ENCODE peak calls at places on chromosomes 13 and 19, in eight cellular contexts. B is Peyer's patch, O is H9, M is tibial nerve, T is tibial artery, W is trophoblast cell, L is IMR-90, Y is testis. S is an unnamed sample. For H3K9me3, the result is how much of the 10 kb centered on the place peaks cover.

GRCh38 chr13:40149611-40150283 is 494.3 kb downstream of the COG6 start:
- DNase-seq in Y (no peak), M (peak), W (no peak), O (no peak), B (no peak), L (peak), T (peak), S (peak)

GRCh38 chr19:19239675-19240074 is 27.9 kb downstream of the NCAN start:
- DNase-seq in B (no peak), T (no peak), Y (no peak), L (no peak), W (no peak), O (no peak), M (no peak), S (no peak)

GRCh38 chr13:83905641-83906040 is 23.4 kb upstream of the SLITRK1 start:
- DNase-seq in O (no peak), L (no peak), Y (no peak), W (no peak), T (no peak), B (no peak), M (no peak), S (no peak)

GRCh38 chr13:51325837-51326236 is 13.7 kb upstream of the SERPINE3 start:
- DNase-seq in O (no peak), B (no peak), L (no peak), W (no peak), T (no peak), M (no peak), Y (no peak), S (no peak)

GRCh38 chr19:7986321-7987083 is 18.9 kb downstream of the ELAVL1 start:
- DNase-seq in M (no peak), L (peak), B (no peak), W (no peak), T (no peak), O (no peak), Y (no peak), S (no peak)

GRCh38 chr13:46339035-46339666 is 47.9 kb downstream of the RUBCNL start:
- DNase-seq in Y (peak), T (no peak), B (peak), L (peak), W (peak), M (peak), O (no peak), S (peak)

GRCh38 chr13:99821741-99822140 is 149.8 kb downstream of the ZIC5 start:
- DNase-seq in T (no peak), O (no peak), L (no peak), M (no peak), W (no peak), Y (no peak), B (no peak), S (no peak)

GRCh38 chr19:2273356-2274184 is 8.4 kb downstream of the PEAK3 start:
- DNase-seq in B (peak), Y (peak), O (peak), L (peak), W (peak), T (peak), M (peak), S (peak)

GRCh38 chr13:46031581-46032263 is 20.8 kb downstream of the ZC3H13 start:
- DNase-seq in O (no peak), M (no peak), T (no peak), B (no peak), Y (no peak), L (peak), W (no peak), S (no peak)

GRCh38 chr13:58452123-58452623 is 820.6 kb downstream of the PCDH17 start:
- DNase-seq in O (no peak), M (no peak), L (no peak), B (no peak), W (peak), Y (no peak), T (no peak), S (no peak)

GRCh38 chr19:3868770-3869456 is at the start of gene ZFR2:
- DNase-seq in W (no peak), T (no peak), M (no peak), Y (peak), O (peak), L (no peak), B (no peak), S (no peak)

GRCh38 chr19:42412661-42413076 is 14.5 kb downstream of the LIPE start:
- DNase-seq in M (no peak), O (no peak), W (no peak), L (no peak), T (no peak), B (no peak), Y (no peak), S (no peak)

GRCh38 chr13:113861433-113862030 is 2.3 kb downstream of the GAS6 start:
- DNase-seq in T (peak), W (no peak), O (peak), L (no peak), M (no peak), Y (peak), B (no peak), S (no peak)

GRCh38 chr13:31225180-31225579 is 25.4 kb downstream of the B3GLCT start:
- DNase-seq in T (no peak), W (no peak), Y (no peak), L (no peak), M (no peak), O (no peak), B (no peak), S (no peak)

GRCh38 chr13:100627142-100627541 is 38.6 kb upstream of the GGACT start:
- DNase-seq in W (no peak), O (no peak), T (no peak), L (no peak), B (no peak), M (no peak), Y (no peak), S (no peak)

GRCh38 chr13:106491928-106492327 is 43.5 kb downstream of the EFNB2 start:
- DNase-seq in M (no peak), Y (peak), B (no peak), L (no peak), T (no peak), W (no peak), O (no peak), S (no peak)

GRCh38 chr13:74226791-74227475 is 92.7 kb upstream of the KLF12 start:
- DNase-seq in O (no peak), Y (no peak), B (no peak), W (no peak), L (peak), M (no peak), T (no peak), S (no peak)

GRCh38 chr19:2675892-2676291 is 26.6 kb downstream of the GNG7 start:
- DNase-seq in O (no peak), T (no peak), W (no peak), B (no peak), L (no peak), M (no peak), Y (no peak), S (no peak)

GRCh38 chr13:32811297-32811800 is 204.9 kb upstream of the KL start:
- DNase-seq in B (no peak), M (no peak), L (no peak), O (no peak), Y (no peak), T (no peak), W (no peak), S (no peak)

GRCh38 chr19:45217193-45217956 is 27.8 kb downstream of the EXOC3L2 start:
- DNase-seq in M (no peak), L (no peak), O (no peak), B (no peak), W (no peak), Y (no peak), T (no peak), S (no peak)

GRCh38 chr19:48868196-48868886 is at the start of gene PLEKHA4:
- DNase-seq in O (peak), M (peak), B (peak), Y (peak), L (peak), W (no peak), T (peak), S (peak)

GRCh38 chr13:114077938-114078335 is 54.5 kb downstream of the RASA3 start:
- DNase-seq in O (no peak), B (peak), M (no peak), T (peak), W (no peak), Y (no peak), L (peak), S (no peak)

GRCh38 chr19:46745521-46746280 is at the start of gene FKRP:
- DNase-seq in O (no peak), M (no peak), Y (no peak), T (no peak), B (no peak), L (no peak), W (no peak), S (no peak)

GRCh38 chr13:33289966-33290365 is 4.4 kb upstream of the STARD13 start:
- DNase-seq in W (peak), B (no peak), O (no peak), L (peak), Y (no peak), M (no peak), T (no peak), S (no peak)

GRCh38 chr13:27408074-27408473 is 16.3 kb upstream of the GTF3A start:
- DNase-seq in W (no peak), O (no peak), L (no peak), M (no peak), B (no peak), Y (no peak), T (no peak), S (no peak)

GRCh38 chr19:2332341-2333026 is 4.0 kb downstream of the SPPL2B start:
- DNase-seq in L (no peak), O (no peak), T (no peak), B (peak), Y (no peak), M (no peak), W (no peak), S (peak)

GRCh38 chr13:40379186-40379585 is 287.3 kb downstream of the FOXO1 start:
- DNase-seq in M (no peak), Y (no peak), W (no peak), L (no peak), T (no peak), O (no peak), B (no peak), S (no peak)

GRCh38 chr19:6039541-6040225 is 61.7 kb upstream of the RANBP3 start:
- DNase-seq in B (peak), T (peak), L (no peak), W (no peak), O (no peak), M (no peak), Y (peak), S (peak)

DNA sequence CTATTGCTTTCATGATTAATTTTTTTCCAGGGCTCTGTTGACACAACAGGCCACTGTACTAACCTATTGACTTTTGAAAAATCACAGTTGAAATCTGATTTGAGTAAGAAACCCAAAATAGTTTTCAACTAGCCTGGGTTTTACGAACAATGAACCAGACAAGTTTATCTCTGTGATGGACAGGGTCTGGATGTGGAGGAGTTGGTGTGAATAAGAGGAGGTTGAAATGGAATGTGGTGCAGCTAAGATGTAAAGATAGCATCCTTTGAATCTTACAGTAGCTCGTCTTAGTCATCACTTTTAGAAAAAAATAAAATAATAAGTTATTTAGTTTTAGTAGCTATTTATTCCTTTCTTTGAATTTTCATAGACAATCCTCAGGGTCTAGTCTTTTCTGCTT is 8.3 kb upstream of the OXGR1 start:
- DNase-seq in T (no peak), O (no peak), B (no peak), M (no peak), Y (no peak), L (no peak), W (no peak), S (no peak)
- H3K9me3 ChIP-seq in T (under half), O (under half), B (under half), M (under half), Y (under half), L (under half), W (under half), S (under half)

GRCh38 chr19:24003537-24003936 is 83.5 kb upstream of the ZNF254 start:
- DNase-seq in B (no peak), T (no peak), Y (no peak), O (no peak), L (no peak), W (no peak), M (no peak), S (no peak)
- H3K9me3 ChIP-seq in B (under half), T (under half), Y (under half), O (half or more), L (under half), W (under half), M (under half), S (under half)

DNA sequence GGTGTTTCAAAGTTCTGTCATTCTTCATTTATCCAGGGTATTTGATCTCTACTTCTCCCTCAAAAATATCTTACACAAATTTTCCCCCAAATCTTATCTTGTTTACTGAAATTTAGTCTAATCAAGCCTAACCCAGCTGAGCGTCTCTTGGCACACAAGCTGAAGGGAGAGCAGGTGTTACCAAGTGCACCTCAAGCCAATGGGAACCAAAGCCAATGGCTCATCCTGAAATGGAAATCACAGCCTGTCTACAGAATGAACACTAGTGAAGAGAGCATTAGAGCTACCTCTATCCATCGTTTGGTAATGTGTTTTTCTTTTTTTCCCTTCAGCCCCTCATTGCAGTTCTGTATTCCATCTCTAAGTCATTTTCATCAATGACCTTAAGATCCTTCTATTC is 1350.8 kb downstream of the OLFM4 start:
- DNase-seq in B (no peak), O (no peak), T (no peak), W (no peak), L (no peak), M (no peak), Y (no peak), S (no peak)
- H3K9me3 ChIP-seq in B (under half), O (under half), T (under half), W (under half), L (under half), M (under half), Y (under half), S (under half)

DNA sequence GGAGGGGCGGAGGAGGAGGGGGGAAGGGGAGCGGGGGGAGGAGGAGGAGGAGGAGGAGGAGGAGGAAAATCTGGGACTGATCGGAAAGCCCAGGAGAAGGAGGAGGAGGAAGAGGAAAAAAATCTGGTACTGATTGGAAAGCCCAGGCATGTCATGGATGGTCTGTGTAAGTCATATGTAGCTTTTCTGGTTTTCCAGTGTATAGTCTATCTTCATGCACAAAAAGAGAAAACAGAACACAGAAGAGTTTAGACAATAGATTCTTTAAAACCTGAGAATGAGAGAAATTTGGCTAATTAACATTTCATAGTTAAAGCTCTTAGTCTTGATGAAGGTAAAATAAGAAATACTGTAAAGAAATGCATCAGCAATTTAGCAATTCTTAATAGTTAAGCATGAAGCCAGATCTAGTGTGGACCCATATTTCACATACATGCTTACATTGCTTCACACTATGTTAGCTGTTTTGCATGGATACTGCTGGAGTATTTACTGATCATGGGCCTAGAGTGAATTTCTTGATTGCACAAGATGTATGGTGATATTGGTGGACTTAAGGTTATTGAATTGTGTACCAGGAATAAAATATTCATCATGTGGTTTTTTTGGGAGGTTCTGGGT is 41.5 kb downstream of the SUCLA2 start:
- DNase-seq in O (no peak), W (no peak), Y (no peak), L (no peak), M (no peak), B (no peak), T (no peak), S (no peak)
- H3K9me3 ChIP-seq in O (under half), W (under half), Y (under half), L (under half), M (under half), B (under half), T (under half), S (under half)

DNA sequence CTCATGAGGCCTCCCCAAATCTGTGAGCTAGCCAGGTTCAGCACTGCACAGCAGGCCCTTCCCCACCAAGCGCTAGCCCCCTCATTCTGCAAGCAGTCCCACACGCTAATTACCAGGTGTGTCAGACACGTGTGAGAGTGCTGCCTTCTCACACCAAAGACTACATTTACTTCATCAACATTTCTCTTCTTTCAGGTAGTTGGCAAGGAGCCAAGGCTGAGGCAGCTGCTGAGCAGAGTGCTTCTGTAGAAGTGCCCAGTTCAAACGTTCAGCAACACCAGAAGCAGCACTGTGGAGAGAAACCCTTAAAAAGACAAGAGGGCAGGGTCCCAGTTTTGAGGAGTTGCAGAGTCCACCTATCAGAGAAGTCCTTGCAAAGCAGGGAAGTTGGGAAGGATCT is 6.4 kb downstream of the ZNF773 start:
- DNase-seq in Y (no peak), T (no peak), O (no peak), B (no peak), L (no peak), M (no peak), W (no peak), S (no peak)
- H3K9me3 ChIP-seq in Y (under half), T (under half), O (under half), B (under half), L (under half), M (under half), W (under half), S (under half)

GRCh38 chr19:23366437-23366836 is 28.8 kb downstream of the ZNF91 start:
- DNase-seq in Y (no peak), M (no peak), T (no peak), B (no peak), L (no peak), O (no peak), W (no peak), S (no peak)
- H3K9me3 ChIP-seq in Y (under half), M (under half), T (under half), B (under half), L (half or more), O (under half), W (under half), S (half or more)

GRCh38 chr19:21383980-21384582 is 12.9 kb upstream of the ZNF493 start:
- DNase-seq in B (no peak), L (no peak), Y (no peak), W (no peak), T (no peak), O (no peak), M (no peak), S (no peak)
- H3K9me3 ChIP-seq in B (under half), L (under half), Y (under half), W (under half), T (under half), O (half or more), M (under half), S (under half)

GRCh38 chr19:52120286-52120685 is 19.5 kb downstream of the ZNF616 start:
- DNase-seq in Y (no peak), M (no peak), W (no peak), L (no peak), T (no peak), B (no peak), O (no peak), S (no peak)
- H3K9me3 ChIP-seq in Y (under half), M (under half), W (under half), L (half or more), T (under half), B (under half), O (half or more), S (half or more)

GRCh38 chr13:19023115-19023514 is 158.5 kb downstream of the TUBA3C start:
- DNase-seq in Y (no peak), M (no peak), B (no peak), T (no peak), O (no peak), W (no peak), L (no peak), S (no peak)
- H3K9me3 ChIP-seq in Y (under half), M (under half), B (under half), T (under half), O (half or more), W (under half), L (under half), S (under half)

GRCh38 chr19:12224676-12225075 is 61.8 kb downstream of the ZNF136 start:
- DNase-seq in M (no peak), O (no peak), Y (no peak), W (no peak), T (no peak), B (no peak), L (no peak), S (no peak)

GRCh38 chr19:12217332-12217731 is 54.4 kb downstream of the ZNF136 start:
- DNase-seq in B (no peak), M (no peak), Y (no peak), O (no peak), T (no peak), L (no peak), W (no peak), S (no peak)

DNA sequence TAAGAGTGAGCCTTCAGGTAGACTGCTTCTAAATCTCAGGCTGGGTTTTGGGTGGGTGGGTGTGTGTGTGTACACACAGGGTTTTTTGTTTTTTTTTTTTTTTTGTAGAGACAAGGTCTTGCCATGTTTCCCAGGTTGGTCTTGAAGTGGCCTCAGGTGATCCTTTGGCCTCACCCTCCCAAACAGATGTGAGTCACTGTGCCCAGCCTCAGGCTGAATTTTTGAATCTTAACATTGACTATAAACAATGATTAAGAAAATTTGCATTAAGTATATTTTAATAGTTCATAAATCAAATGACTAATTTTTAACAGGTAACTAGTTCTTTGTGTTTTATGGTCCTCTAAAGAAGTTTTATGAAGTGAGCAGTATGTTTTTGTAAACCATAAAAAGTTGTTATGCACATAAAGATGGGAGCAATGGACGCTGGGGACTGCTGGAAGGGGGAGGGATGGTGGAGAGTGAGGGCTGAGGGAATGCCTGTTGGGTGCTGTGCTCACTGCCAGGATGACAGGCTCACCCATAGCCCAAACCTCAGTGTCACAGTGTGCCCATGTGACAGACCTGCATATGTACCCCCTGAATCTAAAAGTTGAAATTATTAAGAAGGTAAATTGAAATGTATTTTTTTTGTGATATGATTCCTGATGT is 60.2 kb downstream of the ZNF136 start:
- DNase-seq in L (no peak), W (no peak), T (no peak), Y (no peak), O (no peak), B (no peak), M (no peak), S (no peak)
- H3K9me3 ChIP-seq in L (under half), W (under half), T (under half), Y (under half), O (under half), B (under half), M (under half), S (under half)